ENCODE peak calls at places on chromosomes 12 and 14, in five cellular contexts. C is left kidney; W is activated CD8-positive, alpha-beta T cell treated with anti-CD3 and anti-CD28 coated beads, Interleukin-2, amount 10 ng/mL, durations not matched to agents 7 days and 5 days; P is CD8-positive, alpha-beta T cell; Q is mesothelial cell of epicardium. S is an unnamed sample.

GRCh38 chr12:68043446-68043845 is 54.2 kb downstream of the IFNG-AS1 start:
- DNase-seq in Q (no peak), W (no peak), P (no peak), C (peak), S (no peak)

GRCh38 chr12:106248177-106248848 is 493 bp upstream of the CKAP4 start:
- DNase-seq in C (peak), Q (peak), P (no peak), W (no peak), S (no peak)

GRCh38 chr14:80150301-80150700 is 61.0 kb downstream of the DIO2 start:
- DNase-seq in P (no peak), Q (no peak), W (no peak), C (no peak), S (no peak)

GRCh38 chr12:125193376-125193775 is 128.1 kb downstream of the AACS start:
- DNase-seq in Q (no peak), C (no peak), W (no peak), P (no peak), S (no peak)

GRCh38 chr14:74712499-74713394 is at the start of the genes AREL1 and FCF1:
- DNase-seq in W (peak), P (peak), C (peak), Q (peak), S (peak)

GRCh38 chr14:99574099-99574880 is 29.7 kb downstream of the CCDC85C start:
- DNase-seq in Q (peak), C (peak), W (no peak), P (no peak), S (no peak)

GRCh38 chr12:51534675-51535074 is 56.4 kb upstream of the SCN8A start:
- DNase-seq in W (no peak), C (no peak), P (no peak), Q (no peak), S (no peak)

GRCh38 chr12:127270193-127270592 is 996.8 kb upstream of the TMEM132C start:
- DNase-seq in C (no peak), W (no peak), P (no peak), Q (no peak), S (no peak)

GRCh38 chr14:61620130-61620946 is 75.0 kb upstream of the HIF1A start:
- DNase-seq in P (no peak), C (peak), Q (no peak), W (no peak), S (peak)

GRCh38 chr14:105086833-105087307 is 21.6 kb upstream of the GPR132 start:
- DNase-seq in C (peak), P (peak), Q (peak), W (peak), S (no peak)

GRCh38 chr12:68175566-68176033 is 16.1 kb upstream of the IFNG start:
- DNase-seq in C (no peak), W (peak), Q (no peak), P (peak), S (no peak)

GRCh38 chr12:110543252-110543959 is 39.7 kb downstream of the PPTC7 start:
- DNase-seq in P (no peak), W (no peak), Q (peak), C (peak), S (peak)

GRCh38 chr12:123367511-123367910 is 2.9 kb upstream of the SBNO1 start:
- DNase-seq in P (no peak), W (no peak), Q (no peak), C (no peak), S (no peak)

GRCh38 chr12:68440068-68440581 is 108.0 kb upstream of the MDM1 start:
- DNase-seq in Q (no peak), C (peak), P (no peak), W (no peak), S (no peak)

GRCh38 chr14:55446833-55447232 is 6.4 kb upstream of the TBPL2 start:
- DNase-seq in C (peak), Q (no peak), W (no peak), P (no peak), S (no peak)

GRCh38 chr12:106296179-106296877 is 6.2 kb upstream of the TCP11L2 start:
- DNase-seq in Q (no peak), C (no peak), W (no peak), P (no peak), S (no peak)

GRCh38 chr12:101361455-101361854 is 46.1 kb downstream of the ARL1 start:
- DNase-seq in C (no peak), P (no peak), Q (no peak), W (no peak), S (no peak)

GRCh38 chr12:46246021-46246700 is 22.7 kb downstream of the SLC38A1 start:
- DNase-seq in C (no peak), P (peak), W (no peak), Q (no peak), S (no peak)

GRCh38 chr12:75704664-75705063 is 193.3 kb upstream of the KRR1 start:
- DNase-seq in Q (no peak), C (peak), W (no peak), P (no peak), S (no peak)

GRCh38 chr14:91509083-91509877 is 830 bp downstream of the PPP4R3A start:
- DNase-seq in P (peak), C (peak), W (peak), Q (peak), S (no peak)

GRCh38 chr14:34347683-34348082 is 114.4 kb downstream of the SPTSSA start:
- DNase-seq in C (peak), P (no peak), W (peak), Q (no peak), S (no peak)

GRCh38 chr12:55675671-55676070 is 32.0 kb downstream of the ITGA7 start:
- DNase-seq in Q (no peak), W (no peak), P (no peak), C (no peak), S (no peak)

GRCh38 chr12:6818246-6819006 is 3.2 kb upstream of the GPR162 start:
- DNase-seq in P (no peak), W (no peak), Q (no peak), C (peak), S (no peak)

GRCh38 chr14:53472306-53472705 is 319.2 kb upstream of the DDHD1 start:
- DNase-seq in W (no peak), Q (no peak), P (no peak), C (no peak), S (no peak)

GRCh38 chr12:48977290-48978281 is 536 bp upstream of the WNT1 start:
- DNase-seq in W (peak), Q (peak), P (peak), C (peak), S (no peak)

GRCh38 chr14:36807727-36808126 is 146.1 kb downstream of the PAX9 start:
- DNase-seq in Q (no peak), C (no peak), W (no peak), P (no peak), S (no peak)

GRCh38 chr14:69006346-69006745 is 27.2 kb upstream of the ACTN1 start:
- DNase-seq in P (no peak), Q (no peak), W (no peak), C (no peak), S (no peak)